ENCODE peak calls at places on chromosomes 6 and 20, in nine cellular contexts. T is aorta, F is vagina, G is cardiac fibroblast, W is coronary artery, J is erythroblast, B is NCI-H774, I is head of caudate nucleus, Y is ovary. H is an unnamed sample.

GRCh38 chr6:44128020-44128917 is 915 bp downstream of the TMEM63B start:
- DNase-seq in G (peak), J (peak), T (peak), Y (peak), W (peak), F (no peak), B (no peak), I (peak), H (peak)

GRCh38 chr20:33532753-33533459 is 43.0 kb downstream of the CBFA2T2 start:
- DNase-seq in T (no peak), Y (no peak), B (no peak), F (no peak), G (peak), I (no peak), J (no peak), W (no peak), H (no peak)

GRCh38 chr20:18645196-18645745 is 57.4 kb downstream of the DTD1 start:
- DNase-seq in J (no peak), W (no peak), G (no peak), B (no peak), I (no peak), F (no peak), T (no peak), Y (no peak), H (no peak)

GRCh38 chr6:7124631-7125030 is 16.9 kb downstream of the RREB1 start:
- DNase-seq in G (no peak), F (no peak), W (no peak), T (no peak), B (no peak), Y (no peak), I (no peak), J (no peak), H (no peak)

GRCh38 chr6:90375681-90376439 is 79.2 kb upstream of the BACH2 start:
- DNase-seq in F (no peak), B (no peak), I (no peak), T (no peak), W (no peak), Y (no peak), G (peak), J (no peak), H (no peak)

GRCh38 chr20:23311932-23312331 is 38.7 kb upstream of the NXT1 start:
- DNase-seq in I (no peak), G (no peak), W (no peak), B (no peak), Y (no peak), T (no peak), J (peak), F (no peak), H (no peak)

GRCh38 chr6:47669684-47670515 is 28.5 kb upstream of the ADGRF4 start:
- DNase-seq in W (no peak), G (peak), Y (no peak), B (no peak), I (no peak), T (no peak), F (no peak), J (no peak), H (no peak)

GRCh38 chr20:34475979-34476736 is 40.1 kb upstream of the DYNLRB1 start:
- DNase-seq in G (peak), Y (peak), B (no peak), W (no peak), J (peak), T (peak), I (peak), F (no peak), H (peak)

GRCh38 chr6:157571995-157572394 is 191.0 kb downstream of the ZDHHC14 start:
- DNase-seq in I (no peak), G (no peak), T (no peak), W (no peak), B (no peak), F (peak), Y (no peak), J (no peak), H (no peak)

GRCh38 chr20:41374568-41374920 is 7.9 kb upstream of the EMILIN3 start:
- DNase-seq in G (no peak), W (no peak), F (no peak), B (no peak), I (no peak), J (no peak), T (no peak), Y (no peak), H (no peak)

GRCh38 chr6:119942078-119942752 is 592.7 kb upstream of the MAN1A1 start:
- DNase-seq in Y (no peak), J (no peak), I (no peak), G (no peak), B (no peak), F (no peak), T (no peak), W (no peak), H (no peak)

GRCh38 chr20:64146301-64146935 is 17.8 kb upstream of the MYT1 start:
- DNase-seq in G (no peak), I (no peak), F (no peak), J (no peak), B (peak), W (no peak), Y (no peak), T (peak), H (no peak)

GRCh38 chr20:34559311-34560140 is 1.0 kb downstream of the MAP1LC3A start:
- DNase-seq in T (no peak), Y (peak), G (peak), B (no peak), W (no peak), J (peak), I (peak), F (no peak), H (no peak)

GRCh38 chr6:130742282-130742681 is 84.9 kb upstream of the SMLR1 start:
- DNase-seq in G (peak), T (no peak), Y (no peak), B (no peak), J (no peak), I (no peak), W (no peak), F (no peak), H (no peak)

GRCh38 chr6:83378621-83379388 is 52.0 kb downstream of the ME1 start:
- DNase-seq in W (no peak), J (no peak), B (no peak), Y (no peak), T (no peak), G (peak), F (no peak), I (no peak), H (no peak)

GRCh38 chr6:106872044-106872443 is 102.5 kb downstream of the CD24 start:
- DNase-seq in B (no peak), Y (no peak), I (no peak), W (no peak), G (no peak), F (no peak), T (no peak), J (no peak), H (no peak)

GRCh38 chr6:164982389-164982788 is 327.0 kb downstream of the C6orf118 start:
- DNase-seq in W (no peak), G (no peak), J (no peak), F (no peak), T (no peak), Y (no peak), I (no peak), B (no peak), H (no peak)

GRCh38 chr20:10538768-10539167 is 103.7 kb downstream of the SLX4IP start:
- DNase-seq in I (no peak), J (no peak), T (no peak), G (no peak), Y (no peak), F (no peak), B (no peak), W (no peak), H (no peak)

GRCh38 chr6:29933955-29934354 is 8.4 kb upstream of the HLA-A start:
- DNase-seq in J (no peak), F (no peak), B (no peak), W (no peak), Y (no peak), G (no peak), I (no peak), T (no peak), H (no peak)

GRCh38 chr20:10714236-10714975 is 40.6 kb upstream of the JAG1 start:
- DNase-seq in W (no peak), F (no peak), J (no peak), G (no peak), I (no peak), Y (no peak), T (no peak), B (no peak), H (no peak)

GRCh38 chr6:149043476-149044130 is 273.9 kb upstream of the TAB2 start:
- DNase-seq in F (no peak), J (peak), G (no peak), Y (no peak), B (no peak), I (no peak), T (no peak), W (no peak), H (no peak)

GRCh38 chr6:144159231-144159630 is 8.9 kb downstream of the STX11 start:
- DNase-seq in T (no peak), J (no peak), F (no peak), G (no peak), I (no peak), Y (no peak), W (no peak), B (no peak), H (no peak)

GRCh38 chr6:72245565-72245964 is 359.2 kb downstream of the RIMS1 start:
- DNase-seq in T (no peak), Y (no peak), B (no peak), J (no peak), G (no peak), F (no peak), I (no peak), W (no peak), H (no peak)

GRCh38 chr6:10901751-10902150 is 14.9 kb downstream of the SYCP2L start:
- DNase-seq in G (no peak), T (no peak), Y (no peak), B (no peak), J (no peak), I (no peak), F (no peak), W (no peak), H (no peak)

GRCh38 chr20:37504404-37505096 is 16.5 kb upstream of the NNAT start:
- DNase-seq in F (no peak), G (no peak), Y (no peak), J (no peak), W (no peak), B (no peak), I (no peak), T (no peak), H (no peak)